ENCODE peak calls at places on chromosomes 3 and 15, in seven cellular contexts. D is germinal center, I is amniotic stem cell, W is kidney, V is astrocyte of the spinal cord, Q is body of pancreas, L is right atrium auricular region. H is an unnamed sample.

GRCh38 chr3:37695138-37695537 is 166.5 kb upstream of the CTDSPL start:
- DNase-seq in D (no peak), I (no peak), W (no peak), V (no peak), Q (no peak), L (no peak), H (no peak)

GRCh38 chr15:92818658-92819311 is 81.3 kb upstream of the CHD2 start:
- DNase-seq in D (no peak), I (no peak), W (no peak), V (no peak), Q (no peak), L (no peak), H (no peak)

GRCh38 chr15:68328485-68328884 is 50.9 kb downstream of the FEM1B start:
- DNase-seq in D (no peak), I (no peak), W (peak; percentile 6), V (no peak), Q (no peak), L (no peak), H (no peak)

GRCh38 chr3:161263057-161263456 is 41.9 kb downstream of the NMD3 start:
- DNase-seq in D (no peak), I (no peak), W (no peak), V (peak; percentile 32), Q (no peak), L (no peak), H (no peak)

GRCh38 chr3:188510366-188510765 is 356.4 kb downstream of the LPP start:
- DNase-seq in D (no peak), I (no peak), W (no peak), V (peak; percentile 87), Q (no peak), L (no peak), H (no peak)

GRCh38 chr3:151316267-151316991 is at the start of gene GPR87:
- DNase-seq in D (no peak), I (no peak), W (no peak), V (no peak), Q (no peak), L (no peak), H (no peak)

GRCh38 chr15:73190189-73190601 is 137.9 kb downstream of the NEO1 start:
- DNase-seq in D (no peak), I (no peak), W (no peak), V (peak; percentile 8), Q (no peak), L (no peak), H (no peak)

GRCh38 chr3:55620361-55621025 is 133.4 kb upstream of the WNT5A start:
- DNase-seq in D (no peak), I (peak; percentile 39), W (no peak), V (peak; percentile 41), Q (no peak), L (no peak), H (no peak)

GRCh38 chr3:132289311-132289710 is 27.9 kb upstream of the ACP3 start:
- DNase-seq in D (no peak), I (no peak), W (no peak), V (no peak), Q (no peak), L (no peak), H (no peak)

GRCh38 chr15:83178869-83179325 is 28.7 kb downstream of the HDGFL3 start:
- DNase-seq in D (no peak), I (no peak), W (no peak), V (no peak), Q (no peak), L (no peak), H (no peak)

GRCh38 chr15:92801774-92802464 is 98.2 kb upstream of the CHD2 start:
- DNase-seq in D (no peak), I (peak; percentile 46), W (no peak), V (peak; percentile 89), Q (peak; percentile 33), L (peak; percentile 85), H (no peak)

GRCh38 chr15:82231842-82232241 is 30.7 kb downstream of the EFL1 start:
- DNase-seq in D (no peak), I (no peak), W (no peak), V (no peak), Q (no peak), L (no peak), H (no peak)

GRCh38 chr3:183486472-183486871 is 58.1 kb upstream of the MCF2L2 start:
- DNase-seq in D (no peak), I (no peak), W (no peak), V (no peak), Q (no peak), L (peak; percentile 43), H (no peak)

GRCh38 chr3:10420745-10421475 is 84.5 kb downstream of the ATP2B2 start:
- DNase-seq in D (no peak), I (no peak), W (no peak), V (no peak), Q (no peak), L (no peak), H (no peak)

GRCh38 chr3:12662593-12663310 is 1.2 kb downstream of the RAF1 start:
- DNase-seq in D (peak; percentile 19), I (no peak), W (peak; percentile 78), V (peak; percentile 35), Q (peak; percentile 44), L (no peak), H (peak; percentile 65)

GRCh38 chr15:27850961-27851636 is 248.0 kb downstream of the OCA2 start:
- DNase-seq in D (no peak), I (no peak), W (no peak), V (no peak), Q (no peak), L (peak; percentile 21), H (no peak)

GRCh38 chr15:22253676-22254408 is 173.5 kb downstream of the OR4M2 start:
- DNase-seq in D (no peak), I (no peak), W (no peak), V (no peak), Q (no peak), L (no peak), H (no peak)

GRCh38 chr3:171658801-171659200 is 151.5 kb downstream of the PLD1 start:
- DNase-seq in D (no peak), I (no peak), W (no peak), V (no peak), Q (no peak), L (no peak), H (no peak)

GRCh38 chr3:142929109-142929508 is 34.4 kb downstream of the PAQR9 start:
- DNase-seq in D (peak; percentile 26), I (no peak), W (no peak), V (no peak), Q (peak; percentile 55), L (no peak), H (peak; percentile 46)

GRCh38 chr3:106792716-106793115 is 584.5 kb upstream of the CCDC54 start:
- DNase-seq in D (no peak), I (no peak), W (no peak), V (no peak), Q (no peak), L (no peak), H (no peak)

GRCh38 chr3:181252626-181253025 is 263.1 kb upstream of the DNAJC19 start:
- DNase-seq in D (no peak), I (no peak), W (no peak), V (no peak), Q (no peak), L (no peak), H (no peak)

GRCh38 chr3:131432441-131432840 is 50.9 kb downstream of the NUDT16 start:
- DNase-seq in D (no peak), I (no peak), W (no peak), V (no peak), Q (no peak), L (no peak), H (no peak)

GRCh38 chr3:195226445-195226844 is 44.5 kb downstream of the XXYLT1 start:
- DNase-seq in D (no peak), I (no peak), W (peak; percentile 7), V (no peak), Q (no peak), L (peak; percentile 34), H (no peak)

GRCh38 chr3:58167431-58168351 is 43.1 kb downstream of the DNASE1L3 start:
- DNase-seq in D (peak; percentile 77), I (peak; percentile 9), W (peak; percentile 88), V (peak; percentile 46), Q (peak; percentile 77), L (no peak), H (peak; percentile 82)

GRCh38 chr15:52005748-52006701 is 13.0 kb upstream of the MAPK6 start:
- DNase-seq in D (no peak), I (no peak), W (no peak), V (peak; percentile 63), Q (no peak), L (no peak), H (no peak)

GRCh38 chr3:149479621-149480325 is 5.3 kb downstream of the TM4SF4 start:
- DNase-seq in D (no peak), I (no peak), W (peak; percentile 83), V (no peak), Q (no peak), L (no peak), H (no peak)

GRCh38 chr3:178989821-178990220 is 81.8 kb downstream of the ZMAT3 start:
- DNase-seq in D (no peak), I (no peak), W (no peak), V (no peak), Q (no peak), L (no peak), H (no peak)

GRCh38 chr15:60701261-60702019 is 222.5 kb upstream of the ICE2 start:
- DNase-seq in D (no peak), I (no peak), W (no peak), V (no peak), Q (no peak), L (no peak), H (no peak)

GRCh38 chr3:59773970-59774369 is 724.1 kb upstream of the CFAP20DC start:
- DNase-seq in D (no peak), I (no peak), W (no peak), V (no peak), Q (no peak), L (no peak), H (no peak)

GRCh38 chr15:98800437-98801233 is 152.3 kb downstream of the IGF1R start:
- DNase-seq in D (no peak), I (peak; percentile 66), W (peak; percentile 67), V (peak; percentile 87), Q (peak; percentile 46), L (peak; percentile 70), H (peak; percentile 25)

GRCh38 chr3:154229217-154229590 is 95.1 kb downstream of the DHX36 start:
- DNase-seq in D (no peak), I (no peak), W (no peak), V (no peak), Q (no peak), L (no peak), H (no peak)

GRCh38 chr3:190044974-190045373 is 75.7 kb downstream of the P3H2 start:
- DNase-seq in D (no peak), I (no peak), W (no peak), V (no peak), Q (no peak), L (no peak), H (no peak)

GRCh38 chr3:111980716-111981456 is 2.1 kb downstream of the ABHD10 start:
- DNase-seq in D (no peak), I (no peak), W (no peak), V (no peak), Q (no peak), L (no peak), H (no peak)

GRCh38 chr3:13006216-13006990 is 66.8 kb downstream of the IQSEC1 start:
- DNase-seq in D (no peak), I (no peak), W (peak; percentile 56), V (no peak), Q (no peak), L (no peak), H (no peak)

GRCh38 chr3:73753985-73754384 is 129.2 kb upstream of the PDZRN3 start:
- DNase-seq in D (no peak), I (no peak), W (no peak), V (no peak), Q (no peak), L (no peak), H (no peak)

GRCh38 chr3:189457201-189457607 is 174.0 kb upstream of the TP63 start:
- DNase-seq in D (no peak), I (no peak), W (peak; percentile 10), V (peak; percentile 76), Q (no peak), L (no peak), H (no peak)

H was measured in glutamatergic neuron.